ENCODE peak calls at places on chromosomes 3 and 15, in five cellular contexts. Z, W, Q, K and H are unnamed samples.
A peak's percentile ranks its signal among the peaks of the same experiment; 100 is the strongest.

GRCh38 chr3:192833177-192833890 is 84.3 kb downstream of the MB21D2 start:
- DNase-seq in Z (no peak), K (no peak), Q (no peak), W (no peak), H (no peak)

GRCh38 chr3:17431477-17432045 is 310.9 kb downstream of the TBC1D5 start:
- DNase-seq in Z (no peak), K (no peak), W (peak; percentile 10), Q (no peak), H (no peak)

GRCh38 chr3:8760506-8760905 is 8.9 kb downstream of the OXTR start:
- DNase-seq in W (no peak), Z (no peak), Q (no peak), K (no peak), H (no peak)

GRCh38 chr15:63135804-63136203 is 14.1 kb downstream of the LACTB start:
- DNase-seq in Z (no peak), K (no peak), W (peak; percentile 54), Q (peak; percentile 89), H (peak; percentile 72)

GRCh38 chr3:38306941-38307340 is 24.8 kb downstream of the SLC22A14 start:
- DNase-seq in K (no peak), W (no peak), Q (no peak), Z (no peak), H (no peak)

GRCh38 chr3:188230962-188231361 is 77.0 kb downstream of the LPP start:
- DNase-seq in K (no peak), W (no peak), Q (peak; percentile 75), Z (peak; percentile 89), H (no peak)

GRCh38 chr3:16528581-16528993 is 15.1 kb upstream of the RFTN1 start:
- DNase-seq in Q (no peak), Z (no peak), K (no peak), W (no peak), H (no peak)

GRCh38 chr3:11438636-11439035 is 166.4 kb downstream of the ATG7 start:
- DNase-seq in K (no peak), Z (peak; percentile 82), W (no peak), Q (no peak), H (no peak)

GRCh38 chr15:73982251-73982962 is 9.7 kb downstream of the STOML1 start:
- DNase-seq in W (peak; percentile 58), Z (peak; percentile 96), Q (peak; percentile 79), K (no peak), H (peak; percentile 68)

GRCh38 chr15:64263567-64263966 is 92.4 kb downstream of the CSNK1G1 start:
- DNase-seq in Z (no peak), Q (no peak), W (no peak), K (no peak), H (no peak)

GRCh38 chr3:112560330-112560729 is 1.4 kb downstream of the ATG3 start:
- DNase-seq in W (no peak), K (no peak), Q (no peak), Z (no peak), H (no peak)

GRCh38 chr3:133124511-133124910 is 86.3 kb downstream of the TMEM108 start:
- DNase-seq in Z (no peak), K (no peak), Q (no peak), W (no peak), H (no peak)

GRCh38 chr15:72098076-72098475 is 19.9 kb downstream of the MYO9A start:
- DNase-seq in Q (no peak), K (no peak), W (no peak), Z (no peak), H (no peak)

GRCh38 chr15:57273366-57273765 is 102.9 kb upstream of the CGNL1 start:
- DNase-seq in Z (no peak), K (no peak), Q (peak; percentile 21), W (no peak), H (peak; percentile 56)

GRCh38 chr15:38427380-38427779 is 26.5 kb upstream of the FAM98B start:
- DNase-seq in Q (no peak), W (no peak), K (no peak), Z (no peak), H (no peak)
- TF ChIP-seq CTCF in Q (no peak), W (no peak), K (no peak), Z (no peak), H (peak; percentile 31)

DNA sequence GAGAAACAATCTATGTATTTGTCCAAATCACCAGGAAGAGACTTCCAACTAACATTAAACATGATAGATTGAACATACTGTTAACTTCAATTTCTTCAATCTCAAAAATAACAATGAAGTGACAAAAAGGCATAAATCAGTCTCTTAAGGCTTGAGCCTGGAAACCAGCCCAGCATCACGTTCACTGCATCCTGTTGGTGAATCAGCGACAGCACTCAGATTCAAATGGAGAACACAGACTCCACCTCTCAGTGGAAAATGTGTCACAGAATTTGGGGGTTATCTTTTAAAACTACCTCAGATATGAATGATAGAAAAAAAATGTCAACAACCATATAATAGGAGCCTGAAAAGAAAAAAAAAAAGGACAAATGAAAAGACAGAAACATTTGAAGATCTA is 212.0 kb downstream of the MINAR1 start:
- DNase-seq in K (no peak), Z (no peak), Q (peak; percentile 18), W (peak; percentile 24), H (peak; percentile 59)
- TF ChIP-seq CTCF in K (no peak), Z (no peak), Q (no peak), W (no peak), H (no peak)

GRCh38 chr3:114128231-114128630 is 50.6 kb downstream of the DRD3 start:
- DNase-seq in K (no peak), W (no peak), Z (no peak), Q (no peak), H (no peak)

GRCh38 chr3:114127517-114127916 is 51.3 kb downstream of the DRD3 start:
- DNase-seq in K (no peak), Z (no peak), Q (no peak), W (no peak), H (no peak)

GRCh38 chr3:114132500-114132899 is 46.4 kb downstream of the DRD3 start:
- DNase-seq in W (no peak), Q (no peak), K (no peak), Z (no peak), H (no peak)

GRCh38 chr3:114126461-114126860 is 52.4 kb downstream of the DRD3 start:
- DNase-seq in K (no peak), W (no peak), Z (no peak), Q (no peak), H (no peak)

GRCh38 chr3:114128826-114129225 is 50.0 kb downstream of the DRD3 start:
- DNase-seq in K (no peak), W (no peak), Q (no peak), Z (no peak), H (no peak)
- TF ChIP-seq CTCF in K (no peak), W (no peak), Q (no peak), Z (no peak), H (no peak)

DNA sequence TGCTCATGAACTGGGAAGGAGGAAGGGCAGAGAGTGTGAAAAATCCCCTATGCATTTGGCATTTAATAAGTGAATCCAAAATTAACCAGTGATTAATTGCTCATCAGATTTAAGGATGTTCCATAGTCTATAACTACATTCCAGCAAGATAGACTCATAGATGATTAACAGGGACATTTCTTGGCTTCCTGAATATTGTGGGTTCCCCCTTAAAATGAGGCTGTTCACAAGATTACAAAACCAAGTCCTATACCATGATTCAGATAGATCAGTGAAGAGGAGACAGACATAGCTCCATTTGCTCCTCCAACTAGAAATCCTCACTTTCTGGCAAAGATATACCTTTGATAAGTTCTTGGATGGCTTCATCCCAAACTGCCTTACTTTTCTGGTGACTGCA is 15.4 kb downstream of the RASGRP1 start:
- DNase-seq in Q (peak; percentile 42), W (no peak), K (no peak), Z (no peak), H (peak; percentile 58)
- TF ChIP-seq CTCF in Q (no peak), W (no peak), K (no peak), Z (no peak), H (no peak)

GRCh38 chr3:114213669-114214541 is 23.5 kb downstream of the ZNF80 start:
- DNase-seq in Q (no peak), W (peak; percentile 10), K (no peak), Z (no peak), H (no peak)
- TF ChIP-seq CTCF in Q (no peak), W (no peak), K (no peak), Z (no peak), H (no peak)

DNA sequence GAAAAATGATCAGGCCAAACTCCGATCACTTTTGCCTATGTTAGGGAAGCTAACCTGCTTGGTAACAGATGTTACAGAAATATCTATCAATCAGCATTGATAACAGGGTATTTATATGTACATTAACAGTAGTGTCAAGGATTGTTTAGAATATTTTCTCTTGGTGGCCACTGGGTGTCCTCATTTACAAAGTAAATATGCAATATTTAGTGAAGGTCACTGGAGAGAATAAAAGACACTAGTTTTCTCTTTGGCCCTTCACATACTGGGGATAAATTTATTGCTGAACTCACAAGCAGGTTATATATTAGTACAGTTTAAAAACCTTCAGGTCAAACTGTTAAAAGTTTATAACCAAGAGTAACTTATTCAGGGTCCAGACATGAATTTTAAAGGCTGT is 69.0 kb downstream of the TIGIT start:
- DNase-seq in W (no peak), K (no peak), Z (no peak), Q (peak; percentile 21), H (no peak)
- TF ChIP-seq CTCF in W (peak; percentile 51), K (peak; percentile 41), Z (peak; percentile 45), Q (peak; percentile 47), H (peak; percentile 61)

DNA sequence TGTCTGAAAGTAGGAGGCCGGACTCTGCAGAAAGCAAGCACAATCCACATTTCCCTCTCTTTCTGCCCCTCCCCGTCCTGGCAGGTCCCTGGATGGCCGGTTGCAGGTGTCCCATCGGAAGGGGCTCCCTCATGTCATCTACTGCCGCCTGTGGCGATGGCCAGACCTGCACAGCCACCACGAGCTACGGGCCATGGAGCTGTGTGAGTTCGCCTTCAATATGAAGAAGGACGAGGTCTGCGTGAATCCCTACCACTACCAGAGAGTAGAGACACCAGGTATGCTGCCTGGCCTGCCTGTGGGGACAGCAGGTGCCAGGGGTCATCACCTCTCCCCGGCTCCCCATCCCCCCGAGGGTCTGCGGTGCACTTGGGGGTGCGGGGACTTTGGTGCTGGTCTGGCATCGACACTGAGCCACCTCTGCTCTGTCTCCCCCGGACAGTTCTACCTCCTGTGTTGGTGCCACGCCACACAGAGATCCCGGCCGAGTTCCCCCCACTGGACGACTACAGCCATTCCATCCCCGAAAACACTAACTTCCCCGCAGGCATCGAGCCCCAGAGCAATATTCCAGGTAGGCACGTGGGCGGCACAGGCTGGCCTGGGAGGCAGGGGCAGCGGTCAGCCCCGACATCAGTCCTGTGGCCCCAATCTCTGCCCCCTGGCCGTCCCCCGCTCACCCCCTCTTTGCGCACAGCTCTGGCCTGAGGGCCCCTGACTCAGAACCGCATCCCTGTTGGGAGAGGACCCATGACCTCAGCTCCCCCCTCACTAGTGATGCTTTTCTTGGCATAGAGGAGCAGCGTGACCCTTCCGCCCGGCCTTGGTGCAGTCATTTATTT is 89.4 kb downstream of the AAGAB start:
- DNase-seq in K (no peak), Z (no peak), W (no peak), Q (no peak), H (no peak)
- TF ChIP-seq CTCF in K (peak; percentile 37), Z (no peak), W (no peak), Q (no peak), H (no peak)